ENCODE peak calls at places on chromosomes 1 and 21, in six cellular contexts. U is transverse colon, X is A549, R is fibroblast of lung, E is cardiac fibroblast, O is cardiac muscle cell. G is an unnamed sample.

GRCh38 chr1:156488566-156489165 is 11.9 kb downstream of the MEF2D start:
- DNase-seq in X (no peak), R (no peak), E (no peak), O (no peak), U (peak), G (no peak)

GRCh38 chr1:117671781-117672501 is 66.1 kb downstream of the TENT5C start:
- DNase-seq in U (peak), X (peak), O (peak), R (no peak), E (peak), G (no peak)

GRCh38 chr21:40618216-40618615 is 228.7 kb downstream of the DSCAM start:
- DNase-seq in X (no peak), E (no peak), U (no peak), O (no peak), R (no peak), G (no peak)

GRCh38 chr1:22818061-22818770 is 107.6 kb downstream of the EPHB2 start:
- DNase-seq in U (no peak), E (no peak), O (no peak), R (no peak), X (no peak), G (no peak)

GRCh38 chr1:107057197-107058133 is 991 bp downstream of the PRMT6 start:
- DNase-seq in U (peak), X (no peak), O (peak), R (peak), E (peak), G (no peak)

GRCh38 chr1:2198571-2198970 is 4.0 kb upstream of the FAAP20 start:
- DNase-seq in R (no peak), X (no peak), U (peak), E (no peak), O (no peak), G (no peak)

GRCh38 chr1:173507847-173508209 is 30.7 kb downstream of the PRDX6 start:
- DNase-seq in O (no peak), X (no peak), E (no peak), R (no peak), U (no peak), G (no peak)

GRCh38 chr1:186985889-186986491 is 157.2 kb downstream of the PLA2G4A start:
- DNase-seq in R (peak), X (peak), O (peak), U (no peak), E (peak), G (peak)

GRCh38 chr21:36059823-36060158 is 535 bp downstream of the SETD4 start:
- DNase-seq in U (peak), X (no peak), R (no peak), E (no peak), O (no peak), G (no peak)

GRCh38 chr1:107430540-107431228 is 289.8 kb downstream of the NTNG1 start:
- DNase-seq in O (peak), U (peak), R (peak), E (peak), X (peak), G (peak)

GRCh38 chr1:220487297-220487820 is 40.6 kb upstream of the MARK1 start:
- DNase-seq in R (peak), E (peak), U (peak), X (peak), O (peak), G (no peak)

GRCh38 chr1:29542476-29543015 is 306.2 kb downstream of the PTPRU start:
- DNase-seq in O (no peak), X (no peak), E (no peak), U (no peak), R (no peak), G (no peak)

GRCh38 chr1:220734571-220735326 is 13.4 kb upstream of the MTARC2 start:
- DNase-seq in O (peak), X (peak), R (peak), E (peak), U (peak), G (peak)

GRCh38 chr1:235079443-235079967 is 49.1 kb downstream of the TOMM20 start:
- DNase-seq in O (no peak), E (peak), X (peak), R (no peak), U (peak), G (no peak)

GRCh38 chr1:47249755-47250154 is 17.7 kb upstream of the TAL1 start:
- DNase-seq in O (no peak), E (no peak), R (no peak), X (no peak), U (no peak), G (no peak)

GRCh38 chr1:228092342-228093049 is 10.0 kb downstream of the ARF1 start:
- DNase-seq in R (no peak), O (no peak), X (no peak), E (no peak), U (no peak), G (no peak)

GRCh38 chr1:40818264-40818961 is 34.8 kb downstream of the KCNQ4 start:
- DNase-seq in X (no peak), R (peak), U (peak), E (peak), O (peak), G (no peak)

GRCh38 chr1:222095606-222096475 is 354.0 kb upstream of the DUSP10 start:
- DNase-seq in X (peak), R (no peak), O (peak), E (peak), U (peak), G (no peak)

GRCh38 chr1:110383311-110383990 is 7.4 kb downstream of the SLC16A4 start:
- DNase-seq in R (peak), U (no peak), E (no peak), O (peak), X (peak), G (peak)

GRCh38 chr1:84541679-84542078 is 32.6 kb downstream of the CTBS start:
- DNase-seq in R (peak), X (peak), E (peak), O (no peak), U (no peak), G (no peak)

GRCh38 chr1:17881761-17882160 is 126.6 kb downstream of the ACTL8 start:
- DNase-seq in O (no peak), U (no peak), X (no peak), R (no peak), E (no peak), G (no peak)

GRCh38 chr1:64196074-64196869 is 7.2 kb upstream of the UBE2U start:
- DNase-seq in U (no peak), X (no peak), E (no peak), O (no peak), R (no peak), G (no peak)

GRCh38 chr1:35715568-35716002 is 3.1 kb downstream of the C1orf216 start:
- DNase-seq in X (peak), O (peak), E (peak), U (peak), R (peak), G (no peak)

GRCh38 chr1:43349594-43350306 is 9.0 kb upstream of the CDC20 start:
- DNase-seq in O (peak), E (peak), X (no peak), R (peak), U (no peak), G (no peak)

GRCh38 chr1:41874350-41874749 is 44.4 kb downstream of the HIVEP3 start:
- DNase-seq in E (no peak), U (no peak), R (no peak), O (no peak), X (no peak), G (no peak)

GRCh38 chr1:107687846-107688753 is 276.9 kb downstream of the VAV3 start:
- DNase-seq in U (no peak), E (no peak), O (peak), X (peak), R (peak), G (no peak)

GRCh38 chr1:34140011-34140676 is 24.9 kb downstream of the CSMD2 start:
- DNase-seq in U (no peak), E (no peak), O (no peak), R (no peak), X (no peak), G (no peak)

GRCh38 chr1:198647055-198647454 is 8.2 kb downstream of the PTPRC start:
- DNase-seq in U (no peak), E (no peak), R (no peak), X (no peak), O (no peak), G (no peak)

GRCh38 chr1:150469291-150469690 is 17.9 kb upstream of the TARS2 start:
- DNase-seq in X (no peak), R (no peak), E (no peak), U (no peak), O (no peak), G (no peak)

GRCh38 chr1:62318756-62319544 is at the start of gene KANK4:
- DNase-seq in R (no peak), E (no peak), X (no peak), O (no peak), U (peak), G (no peak)

GRCh38 chr1:16631248-16632043 is 18.1 kb upstream of the NBPF1 start:
- DNase-seq in X (no peak), R (no peak), U (peak), O (no peak), E (no peak), G (no peak)

GRCh38 chr1:43331688-43332087 is 5.9 kb upstream of the MPL start:
- DNase-seq in U (no peak), O (no peak), E (no peak), X (no peak), R (no peak), G (no peak)

GRCh38 chr1:171917361-171917760 is 76.1 kb downstream of the DNM3 start:
- DNase-seq in E (no peak), U (no peak), X (no peak), O (no peak), R (no peak), G (no peak)

GRCh38 chr21:36841866-36842265 is 124.6 kb downstream of the HLCS start:
- DNase-seq in X (no peak), R (no peak), U (no peak), E (no peak), O (no peak), G (no peak)

GRCh38 chr1:41313661-41314131 is 47.5 kb upstream of the FOXO6 start:
- DNase-seq in R (peak), O (peak), U (no peak), X (peak), E (peak), G (no peak)

GRCh38 chr1:233127157-233127556 is 168.4 kb downstream of the PCNX2 start:
- DNase-seq in X (no peak), O (peak), U (no peak), E (peak), R (no peak), G (no peak)

GRCh38 chr1:74197255-74197654 is 721 bp downstream of the LRRIQ3 start:
- DNase-seq in R (no peak), O (no peak), X (no peak), E (no peak), U (no peak), G (no peak)
- H3K4me3 ChIP-seq in R (peak), O (no peak), X (peak), E (peak), U (peak), G (peak)

GRCh38 chr1:9573723-9574122 is 15.0 kb upstream of the TMEM201 start:
- DNase-seq in E (peak), O (peak), R (peak), U (no peak), X (peak), G (no peak)
- TF ChIP-seq CTCF in E (peak), O (peak), R (peak), U (peak), X (peak), G (peak)

GRCh38 chr1:6419397-6419802 is 319 bp downstream of the HES2 start:
- DNase-seq in O (no peak), U (no peak), E (no peak), X (peak), R (no peak), G (no peak)
- H3K4me3 ChIP-seq in O (peak), U (peak), E (peak), X (peak), R (peak), G (no peak)

DNA sequence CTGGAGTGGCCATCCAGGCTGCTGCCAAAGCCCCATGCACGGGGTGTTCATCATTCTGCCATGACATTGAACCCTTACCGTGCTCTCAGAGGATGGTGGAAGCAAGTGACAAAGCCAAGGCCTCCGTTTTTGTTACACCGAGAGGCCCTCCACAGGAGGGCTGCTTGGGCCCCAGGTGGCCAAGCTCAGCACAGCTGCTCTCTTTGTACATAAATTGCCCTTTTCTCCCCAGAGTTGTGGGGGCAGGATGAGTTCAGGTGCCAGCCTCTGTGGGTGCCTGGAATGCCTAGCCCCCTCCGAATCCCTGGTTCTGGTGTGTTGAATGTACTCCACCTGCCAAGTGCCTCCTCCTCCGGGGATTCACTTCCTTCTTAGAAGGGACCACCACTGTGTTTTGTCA is 7.1 kb upstream of the ACOT11 start:
- DNase-seq in R (no peak), E (no peak), O (no peak), X (no peak), U (no peak), G (no peak)
- TF ChIP-seq CTCF in R (no peak), E (no peak), O (no peak), X (no peak), U (no peak), G (no peak)

GRCh38 chr1:170663011-170663410 is 920 bp upstream of the PRRX1 start:
- DNase-seq in O (peak), E (peak), U (no peak), X (no peak), R (peak), G (no peak)

GRCh38 chr1:170662561-170662971 is 1.4 kb upstream of the PRRX1 start:
- DNase-seq in U (no peak), R (no peak), E (no peak), O (peak), X (no peak), G (no peak)

GRCh38 chr1:170664828-170665617 is 1.1 kb downstream of the PRRX1 start:
- DNase-seq in X (peak), R (peak), E (peak), U (peak), O (peak), G (no peak)

GRCh38 chr1:170664283-170664827 is 424 bp downstream of the PRRX1 start:
- DNase-seq in O (no peak), R (no peak), E (peak), X (no peak), U (peak), G (no peak)

GRCh38 chr1:170663441-170664282 is at the start of gene PRRX1:
- DNase-seq in E (peak), O (peak), X (no peak), U (no peak), R (peak), G (no peak)
- H3K4me3 ChIP-seq in E (peak), O (peak), X (peak), U (peak), R (peak), G (peak)

DNA sequence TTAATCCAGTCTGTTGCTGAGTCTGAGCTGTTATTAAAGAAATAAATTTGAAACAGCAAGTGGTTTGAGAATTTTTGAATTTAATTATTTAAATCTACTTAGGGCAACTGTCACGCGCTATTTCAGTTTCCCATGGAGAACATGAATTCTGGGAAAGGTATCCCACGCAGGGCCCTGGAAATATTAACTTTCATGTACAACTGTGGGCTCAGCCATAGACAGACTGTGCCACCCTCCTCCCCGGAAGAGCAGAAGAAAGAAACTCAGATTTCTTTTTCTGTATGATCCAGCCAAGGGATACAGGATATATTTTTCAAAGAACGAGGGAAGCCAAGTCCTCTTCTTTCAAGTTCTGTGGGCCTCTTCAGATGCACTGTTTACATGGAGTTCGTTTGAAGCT is 172.6 kb upstream of the LMO4 start:
- DNase-seq in O (no peak), U (no peak), R (no peak), X (no peak), E (no peak), G (no peak)
- TF ChIP-seq CTCF in O (no peak), U (no peak), R (no peak), X (no peak), E (no peak), G (no peak)

GRCh38 chr1:210728437-210729149 is 399.9 kb downstream of the HHAT start:
- DNase-seq in R (no peak), X (no peak), E (no peak), O (no peak), U (no peak), G (no peak)
- H3K4me3 ChIP-seq in R (no peak), X (no peak), E (no peak), O (no peak), U (no peak), G (no peak)

DNA sequence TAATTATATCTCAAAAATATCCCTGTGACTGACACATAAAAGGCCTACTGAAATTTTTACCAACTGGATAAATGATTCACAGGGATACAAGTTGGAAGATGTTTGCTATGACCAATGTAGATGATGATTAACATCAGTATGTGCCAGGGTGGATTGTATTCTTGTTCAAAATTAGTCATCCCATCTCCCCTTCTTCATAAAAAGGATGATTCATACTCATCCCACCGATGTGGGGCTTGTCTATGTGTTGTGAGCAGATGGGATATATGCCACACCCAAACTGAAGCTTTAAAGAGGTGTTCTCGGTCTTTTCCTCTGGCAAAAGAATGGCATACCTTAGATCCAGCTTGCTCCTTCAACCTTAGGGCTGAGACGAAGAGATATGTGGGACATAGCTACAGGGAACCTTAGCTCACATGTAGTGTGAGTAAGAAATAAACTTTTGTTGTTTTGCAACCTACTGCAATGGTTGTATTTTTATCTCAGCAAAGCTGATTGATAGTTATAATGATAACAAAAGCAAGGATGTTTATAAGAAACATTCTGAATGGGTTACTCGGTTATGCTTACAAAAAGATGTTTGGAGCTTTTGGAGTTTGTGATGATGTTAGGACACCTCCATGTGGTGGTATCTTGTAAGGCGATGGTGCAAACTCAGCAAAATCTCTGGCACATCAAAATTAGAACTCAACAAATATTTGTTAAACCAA is 29.4 kb downstream of the SPATA17 start:
- DNase-seq in R (peak), U (no peak), E (peak), X (peak), O (peak), G (peak)
- TF ChIP-seq CTCF in R (peak), U (peak), E (peak), X (peak), O (peak), G (peak)

DNA sequence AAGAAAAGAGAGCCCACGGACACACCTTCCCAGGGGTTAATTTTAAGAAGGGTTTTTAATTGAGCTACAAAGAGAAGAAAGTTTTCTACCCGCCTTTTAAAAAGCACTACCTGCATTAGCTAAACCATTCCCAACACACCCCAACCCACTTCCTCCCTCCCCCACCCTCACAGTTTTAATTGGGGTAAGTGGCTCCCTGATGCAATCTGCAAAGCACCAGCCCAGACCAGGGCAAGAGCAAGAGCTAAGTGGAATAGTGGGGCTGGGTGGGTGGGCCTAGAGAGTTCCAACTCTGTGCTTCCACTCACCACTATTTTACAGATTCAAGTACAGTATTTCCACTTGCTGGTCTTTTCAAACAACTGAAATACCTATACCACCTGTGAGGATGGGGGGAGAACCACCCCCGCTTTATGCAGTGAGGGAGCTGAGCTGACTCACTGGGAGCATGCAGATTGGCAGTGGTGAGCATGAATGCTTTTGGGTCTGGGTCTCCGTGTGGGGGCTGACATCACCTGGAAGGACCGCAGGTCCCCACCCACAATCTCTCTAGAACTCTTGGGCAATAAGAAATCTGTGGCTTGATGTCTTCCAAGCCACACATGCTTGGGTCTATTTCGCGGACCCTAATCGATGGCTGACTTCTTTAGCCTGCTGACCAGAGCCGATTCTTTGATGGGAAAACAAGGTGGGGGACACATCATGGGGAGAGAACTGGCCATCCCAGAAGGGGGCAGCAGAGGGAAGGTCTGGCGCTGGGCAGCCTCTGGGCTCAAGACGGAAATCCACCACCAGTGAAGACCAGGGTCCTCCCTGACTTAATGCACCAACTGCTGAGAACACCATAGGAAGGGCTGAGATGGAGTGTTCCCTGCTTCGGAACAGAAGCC is 95.5 kb downstream of the SSBP3 start:
- DNase-seq in U (peak), R (peak), E (peak), X (peak), O (peak), G (no peak)
- H3K4me3 ChIP-seq in U (no peak), R (no peak), E (no peak), X (no peak), O (no peak), G (no peak)

GRCh38 chr1:169924063-169924462 is 30.4 kb upstream of the SCYL3 start:
- DNase-seq in E (no peak), R (no peak), U (no peak), X (no peak), O (no peak), G (no peak)
- TF ChIP-seq CTCF in E (no peak), R (no peak), U (no peak), X (no peak), O (no peak), G (no peak)